ENCODE peak calls at places on chromosomes 2 and 18, in eight cellular contexts. J is GM23338, T is PC-3, Y is HCT116, Z is OCI-LY7, W is SK-N-SH, F is neural progenitor cell, U is MM.1S. H is an unnamed sample.

GRCh38 chr18:73861771-73862170 is 285.9 kb downstream of the FBXO15 start:
- DNase-seq in F (no peak), T (no peak), U (peak), J (no peak), Z (no peak), W (no peak), Y (no peak), H (no peak)

GRCh38 chr2:205800257-205800656 is 118.0 kb downstream of the NRP2 start:
- DNase-seq in J (no peak), F (no peak), Z (no peak), T (no peak), W (no peak), Y (no peak), U (no peak), H (no peak)

GRCh38 chr2:149187061-149187460 is 143.3 kb upstream of the LYPD6 start:
- DNase-seq in W (no peak), Y (no peak), J (no peak), F (no peak), Z (no peak), T (no peak), U (no peak), H (no peak)

GRCh38 chr2:240452471-240453256 is 17.2 kb downstream of the GPC1 start:
- DNase-seq in Y (no peak), T (peak), U (peak), J (peak), W (peak), F (peak), Z (no peak), H (peak)

GRCh38 chr2:197786010-197786877 is 1.1 kb upstream of the BOLL start:
- DNase-seq in Y (no peak), Z (no peak), J (peak), T (no peak), F (peak), W (peak), U (peak), H (peak)

GRCh38 chr2:25252291-25253152 is 84.1 kb upstream of the POMC start:
- DNase-seq in W (peak), T (peak), J (peak), Z (no peak), U (peak), F (peak), Y (no peak), H (peak)

GRCh38 chr2:231611273-231612198 is 18.9 kb downstream of the TEX44 start:
- DNase-seq in Y (peak), U (no peak), T (peak), W (no peak), F (peak), J (peak), Z (peak), H (peak)

GRCh38 chr2:70679244-70679643 is 88.8 kb downstream of the ADD2 start:
- DNase-seq in W (no peak), Z (no peak), F (no peak), U (no peak), Y (no peak), J (no peak), T (no peak), H (no peak)

GRCh38 chr2:5539281-5540211 is 152.6 kb upstream of the SOX11 start:
- DNase-seq in J (peak), T (no peak), Z (no peak), W (no peak), U (no peak), F (no peak), Y (no peak), H (peak)

GRCh38 chr2:133566967-133567645 is 1.2 kb downstream of the NCKAP5 start:
- DNase-seq in F (peak), Z (no peak), W (no peak), J (peak), Y (no peak), U (no peak), T (peak), H (peak)

GRCh38 chr2:201807452-201807980 is 1.2 kb downstream of the CDK15 start:
- DNase-seq in U (no peak), T (no peak), Y (no peak), Z (no peak), W (peak), F (no peak), J (peak), H (peak)

GRCh38 chr2:20483496-20483895 is 36.6 kb downstream of the RHOB start:
- DNase-seq in Z (no peak), U (peak), F (no peak), Y (no peak), T (no peak), J (no peak), W (no peak), H (no peak)

GRCh38 chr2:24785704-24786321 is 7.4 kb downstream of the PTRHD1 start:
- DNase-seq in J (no peak), U (no peak), Y (no peak), W (no peak), T (no peak), F (no peak), Z (peak), H (no peak)

GRCh38 chr2:677056-677949 is at the start of gene TMEM18:
- DNase-seq in U (peak), F (peak), W (peak), Z (peak), J (peak), Y (peak), T (peak), H (peak)

GRCh38 chr2:27125104-27125503 is 1.5 kb downstream of the ABHD1 start:
- DNase-seq in F (no peak), J (no peak), Y (no peak), U (no peak), Z (no peak), W (no peak), T (no peak), H (no peak)

GRCh38 chr2:221572821-221573429 is 821 bp upstream of the EPHA4 start:
- DNase-seq in F (peak), U (peak), J (peak), W (no peak), T (peak), Y (no peak), Z (no peak), H (peak)

GRCh38 chr2:239244625-239245024 is 156.2 kb downstream of the HDAC4 start:
- DNase-seq in W (no peak), T (no peak), Z (no peak), Y (no peak), J (no peak), F (no peak), U (no peak), H (no peak)

GRCh38 chr2:100998235-100998573 is 3.9 kb upstream of the RPL31 start:
- DNase-seq in U (no peak), T (no peak), Z (no peak), Y (no peak), J (no peak), F (no peak), W (no peak), H (no peak)
- TF ChIP-seq CTCF in U (no peak), T (no peak), Z (no peak), Y (no peak), J (no peak), F (no peak), W (no peak), H (no peak)

GRCh38 chr18:24319757-24320156 is 77.9 kb downstream of the OSBPL1A start:
- DNase-seq in U (no peak), Z (no peak), W (peak), Y (no peak), T (no peak), J (no peak), F (no peak), H (no peak)
- TF ChIP-seq EZH2phosphoT487 in U (no peak), Z (no peak), W (no peak), Y (no peak), T (no peak), J (no peak), F (no peak), H (no peak)

GRCh38 chr2:74458132-74458956 is at the start of gene WBP1:
- DNase-seq in J (peak), Z (peak), U (peak), Y (peak), T (peak), F (peak), W (peak), H (peak)

GRCh38 chr2:74457129-74457548 is 1.1 kb upstream of the WBP1 start:
- DNase-seq in W (no peak), Z (no peak), Y (no peak), U (no peak), F (no peak), J (no peak), T (no peak), H (no peak)

GRCh38 chr2:74457549-74458131 is 598 bp upstream of the WBP1 start:
- DNase-seq in F (peak), Y (no peak), J (peak), T (peak), Z (peak), U (peak), W (peak), H (peak)

GRCh38 chr2:74459377-74460118 is 1.3 kb downstream of the WBP1 start:
- DNase-seq in J (no peak), T (no peak), W (no peak), Y (no peak), F (no peak), Z (no peak), U (no peak), H (no peak)

GRCh38 chr2:74458957-74459290 is 686 bp downstream of the WBP1 start:
- DNase-seq in T (no peak), U (no peak), F (no peak), J (no peak), Y (no peak), Z (no peak), W (peak), H (no peak)
- H2AFZ ChIP-seq in T (peak), U (no peak), F (no peak), J (no peak), Y (no peak), Z (no peak), W (peak), H (peak)

GRCh38 chr18:58991127-58991798 is 126.6 kb downstream of the ZNF532 start:
- DNase-seq in U (peak), Y (no peak), Z (no peak), T (peak), J (no peak), W (no peak), F (no peak), H (no peak)
- TF ChIP-seq CTCF in U (no peak), Y (no peak), Z (no peak), T (no peak), J (no peak), W (peak), F (no peak), H (no peak)

DNA sequence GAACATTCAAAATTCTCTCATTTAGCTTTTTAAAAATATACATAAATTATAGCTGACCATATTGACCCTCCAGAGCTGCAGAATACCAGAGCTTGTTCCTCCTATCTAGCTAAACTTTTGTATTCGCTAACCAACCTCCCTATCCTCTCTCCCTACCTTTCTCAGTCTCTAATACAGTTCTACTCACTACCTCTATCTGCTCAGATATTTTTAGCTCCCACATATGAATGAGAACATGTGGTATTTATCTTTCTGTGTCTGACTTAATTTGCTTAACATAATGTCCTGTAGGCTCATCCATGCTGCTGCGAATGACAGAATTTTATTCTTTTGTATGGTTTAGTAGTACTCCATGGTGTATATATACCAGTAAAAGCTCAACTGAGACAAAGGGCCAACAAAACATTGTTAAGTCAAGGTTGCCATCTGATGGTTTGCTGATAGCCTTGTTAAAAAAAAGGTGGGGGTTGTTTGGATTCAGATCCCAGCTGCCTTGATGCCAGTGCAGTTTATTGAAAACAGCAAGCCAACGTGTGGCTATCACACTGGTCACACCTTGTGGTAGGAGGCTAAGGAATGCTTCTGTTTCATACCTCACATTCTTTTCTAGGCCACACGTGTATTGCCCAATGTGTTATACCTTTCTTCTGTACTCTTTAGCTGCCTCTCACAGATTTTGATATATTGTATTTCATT is 101.5 kb downstream of the VWA3B start:
- DNase-seq in U (no peak), T (peak), W (no peak), J (peak), F (no peak), Y (peak), Z (peak), H (no peak)
- TF ChIP-seq EZH2phosphoT487 in U (no peak), T (no peak), W (no peak), J (no peak), F (no peak), Y (no peak), Z (no peak), H (no peak)

GRCh38 chr18:58784601-58785137 is 80.0 kb upstream of the ZNF532 start:
- DNase-seq in Y (no peak), F (peak), J (peak), U (no peak), Z (no peak), W (no peak), T (peak), H (peak)

GRCh38 chr18:58788470-58788869 is 76.2 kb upstream of the ZNF532 start:
- DNase-seq in F (no peak), Z (no peak), U (no peak), J (no peak), Y (no peak), W (no peak), T (peak), H (no peak)

GRCh38 chr18:58785870-58786269 is 78.8 kb upstream of the ZNF532 start:
- DNase-seq in W (no peak), Z (no peak), T (peak), U (no peak), F (no peak), Y (no peak), J (no peak), H (no peak)

GRCh38 chr18:58787750-58788149 is 76.9 kb upstream of the ZNF532 start:
- DNase-seq in F (no peak), W (no peak), J (no peak), Y (no peak), Z (no peak), U (no peak), T (no peak), H (no peak)

GRCh38 chr18:58785171-58785805 is 79.4 kb upstream of the ZNF532 start:
- DNase-seq in F (no peak), U (no peak), T (peak), J (no peak), W (no peak), Z (no peak), Y (peak), H (peak)
- H2AFZ ChIP-seq in F (peak), U (no peak), T (no peak), J (peak), W (peak), Z (no peak), Y (no peak), H (no peak)